ENCODE peak calls at places on chromosomes 3 and 15, in five cellular contexts. C is upper lobe of left lung; B is naive thymus-derived CD8-positive, alpha-beta T cell; Z is pancreas; R is right cardiac atrium. L is an unnamed sample.

GRCh38 chr3:195105389-195105788 is 165.6 kb downstream of the XXYLT1 start:
- ATAC-seq in C (peak; percentile 30), B (no peak), Z (no peak), R (no peak), L (no peak)

GRCh38 chr3:157282261-157283191 is 122.6 kb upstream of the CCNL1 start:
- ATAC-seq in C (peak; percentile 83), B (no peak), Z (peak; percentile 80), R (peak; percentile 91), L (no peak)

GRCh38 chr3:180282386-180282785 is 245.6 kb upstream of the PEX5L start:
- ATAC-seq in C (no peak), B (no peak), Z (no peak), R (no peak), L (no peak)

GRCh38 chr3:136075218-136075808 is 109.8 kb downstream of the PPP2R3A start:
- ATAC-seq in C (peak; percentile 86), B (peak; percentile 61), Z (peak; percentile 96), R (peak; percentile 80), L (no peak)

GRCh38 chr3:149170672-149171071 is 41.2 kb downstream of the HPS3 start:
- ATAC-seq in C (no peak), B (no peak), Z (no peak), R (no peak), L (no peak)

GRCh38 chr3:44079916-44080315 is 161.8 kb upstream of the TOPAZ1 start:
- ATAC-seq in C (peak; percentile 38), B (no peak), Z (no peak), R (no peak), L (no peak)

GRCh38 chr15:80852676-80853075 is 73.5 kb downstream of the CEMIP start:
- ATAC-seq in C (no peak), B (no peak), Z (no peak), R (no peak), L (no peak)

GRCh38 chr3:100486808-100487207 is 5.6 kb upstream of the TMEM45A start:
- ATAC-seq in C (no peak), B (no peak), Z (no peak), R (no peak), L (no peak)

GRCh38 chr3:30393079-30393478 is 213.3 kb upstream of the TGFBR2 start:
- ATAC-seq in C (peak; percentile 65), B (no peak), Z (no peak), R (no peak), L (no peak)

GRCh38 chr3:11300970-11301369 is 28.8 kb downstream of the ATG7 start:
- ATAC-seq in C (no peak), B (no peak), Z (no peak), R (no peak), L (no peak)

L was measured in stimulated activated memory B cell treated with anti-CD40 and anti-IgM and Interleukin-4, amounts not matched to agents 10 μg/mL and 1 μg/mL and 100 μg/mL, for 72 hours.